ENCODE peak calls at places on chromosomes 16 and 17, in seven cellular contexts. K is K562, D is HCT116, V is H1, W is GM12878, E is SK-N-SH, T is HepG2. Y is an unnamed sample.
A peak's percentile ranks its signal among the peaks of the same experiment; 100 is the strongest.

GRCh38 chr16:84928679-84929420 is 82.5 kb downstream of the ZDHHC7 start:
- DNase-seq in K (peak; percentile 65), D (no peak), V (no peak), W (no peak), E (no peak), T (no peak), Y (no peak)

GRCh38 chr16:33877-34707 is 19.3 kb downstream of the POLR3K start:
- DNase-seq in K (no peak), D (no peak), V (no peak), W (no peak), E (no peak), T (no peak), Y (no peak)

GRCh38 chr16:23434380-23434779 is 18.6 kb downstream of the COG7 start:
- DNase-seq in K (peak; percentile 55), D (peak; percentile 59), V (no peak), W (peak; percentile 40), E (peak; percentile 61), T (peak; percentile 83), Y (peak; percentile 37)

GRCh38 chr17:61416540-61417363 is 17.1 kb downstream of the TBX2 start:
- DNase-seq in K (peak; percentile 90), D (peak; percentile 89), V (peak; percentile 85), W (no peak), E (peak; percentile 99), T (peak; percentile 91), Y (peak; percentile 95)

GRCh38 chr17:33929181-33929724 is 325.8 kb upstream of the CCL2 start:
- DNase-seq in K (no peak), D (no peak), V (peak; percentile 25), W (no peak), E (no peak), T (no peak), Y (no peak)

GRCh38 chr17:43406676-43407645 is 8.2 kb downstream of the ARL4D start:
- DNase-seq in K (no peak), D (no peak), V (no peak), W (no peak), E (no peak), T (no peak), Y (no peak)

GRCh38 chr17:62017912-62018311 is 47.2 kb downstream of the MED13 start:
- DNase-seq in K (no peak), D (no peak), V (no peak), W (no peak), E (no peak), T (no peak), Y (no peak)

GRCh38 chr16:79380990-79381389 is 219.5 kb downstream of the MAF start:
- DNase-seq in K (no peak), D (no peak), V (no peak), W (no peak), E (peak; percentile 54), T (no peak), Y (no peak)

GRCh38 chr17:70120420-70120819 is 45.4 kb downstream of the KCNJ16 start:
- DNase-seq in K (no peak), D (no peak), V (no peak), W (no peak), E (no peak), T (no peak), Y (no peak)

GRCh38 chr17:53032861-53033271 is 789.9 kb upstream of the KIF2B start:
- DNase-seq in K (no peak), D (peak; percentile 4), V (peak; percentile 66), W (no peak), E (peak; percentile 21), T (peak; percentile 71), Y (peak; percentile 9)

GRCh38 chr16:53915452-53916160 is 211.7 kb downstream of the FTO start:
- DNase-seq in K (no peak), D (no peak), V (no peak), W (no peak), E (no peak), T (no peak), Y (no peak)

GRCh38 chr17:50344712-50345380 is 1.1 kb upstream of the XYLT2 start:
- DNase-seq in K (no peak), D (no peak), V (no peak), W (no peak), E (peak; percentile 39), T (no peak), Y (peak; percentile 83)

GRCh38 chr16:19886061-19886792 is 1.6 kb upstream of the GPRC5B start:
- DNase-seq in K (peak; percentile 56), D (peak; percentile 72), V (peak; percentile 68), W (peak; percentile 37), E (peak; percentile 70), T (peak; percentile 76), Y (no peak)

GRCh38 chr16:21156767-21157467 is 1.6 kb upstream of the LDAF1 start:
- DNase-seq in K (peak; percentile 67), D (peak; percentile 78), V (no peak), W (no peak), E (peak; percentile 85), T (peak; percentile 79), Y (peak; percentile 73)

GRCh38 chr17:80005360-80006338 is 30.0 kb downstream of the TBC1D16 start:
- DNase-seq in K (peak; percentile 86), D (peak; percentile 40), V (no peak), W (no peak), E (peak; percentile 96), T (peak; percentile 81), Y (peak; percentile 95)

GRCh38 chr17:4708436-4708835 is 2.0 kb upstream of the ARRB2 start:
- DNase-seq in K (no peak), D (no peak), V (no peak), W (no peak), E (no peak), T (peak; percentile 72), Y (peak; percentile 70)

GRCh38 chr16:87845213-87845612 is 24.1 kb downstream of the SLC7A5 start:
- DNase-seq in K (no peak), D (no peak), V (no peak), W (no peak), E (no peak), T (no peak), Y (no peak)

GRCh38 chr17:70274255-70274654 is 104.9 kb downstream of the KCNJ2 start:
- DNase-seq in K (no peak), D (no peak), V (no peak), W (no peak), E (no peak), T (no peak), Y (no peak)

GRCh38 chr17:73798111-73798748 is 154.0 kb upstream of the SDK2 start:
- DNase-seq in K (no peak), D (no peak), V (no peak), W (no peak), E (no peak), T (peak; percentile 100), Y (no peak)

GRCh38 chr16:15457390-15457789 is 23.0 kb downstream of the BMERB1 start:
- DNase-seq in K (no peak), D (no peak), V (no peak), W (no peak), E (no peak), T (no peak), Y (no peak)

GRCh38 chr17:67434061-67434525 is 57.0 kb downstream of the PITPNC1 start:
- DNase-seq in K (no peak), D (no peak), V (no peak), W (no peak), E (no peak), T (no peak), Y (no peak)

GRCh38 chr17:1362065-1362848 is 37.8 kb downstream of the YWHAE start:
- DNase-seq in K (no peak), D (no peak), V (no peak), W (no peak), E (no peak), T (no peak), Y (no peak)

GRCh38 chr17:21313320-21313719 is 28.8 kb downstream of the MAP2K3 start:
- DNase-seq in K (no peak), D (no peak), V (no peak), W (no peak), E (no peak), T (no peak), Y (no peak)

GRCh38 chr16:30996324-30996999 is 11.5 kb downstream of the HSD3B7 start:
- DNase-seq in K (peak; percentile 74), D (no peak), V (no peak), W (no peak), E (no peak), T (peak; percentile 92), Y (no peak)

GRCh38 chr17:38561416-38562214 is 44.1 kb downstream of the SRCIN1 start:
- DNase-seq in K (no peak), D (no peak), V (no peak), W (no peak), E (no peak), T (no peak), Y (no peak)
- TF ChIP-seq JUND in K (no peak), D (no peak), V (no peak), W (no peak), E (no peak), T (no peak), Y (no peak)

GRCh38 chr17:78879679-78880186 is 23.3 kb downstream of the CEP295NL start:
- DNase-seq in K (peak; percentile 44), D (no peak), V (no peak), W (no peak), E (peak; percentile 76), T (no peak), Y (no peak)
- TF ChIP-seq JUND in K (no peak), D (no peak), V (no peak), W (no peak), E (no peak), T (no peak), Y (no peak)

DNA sequence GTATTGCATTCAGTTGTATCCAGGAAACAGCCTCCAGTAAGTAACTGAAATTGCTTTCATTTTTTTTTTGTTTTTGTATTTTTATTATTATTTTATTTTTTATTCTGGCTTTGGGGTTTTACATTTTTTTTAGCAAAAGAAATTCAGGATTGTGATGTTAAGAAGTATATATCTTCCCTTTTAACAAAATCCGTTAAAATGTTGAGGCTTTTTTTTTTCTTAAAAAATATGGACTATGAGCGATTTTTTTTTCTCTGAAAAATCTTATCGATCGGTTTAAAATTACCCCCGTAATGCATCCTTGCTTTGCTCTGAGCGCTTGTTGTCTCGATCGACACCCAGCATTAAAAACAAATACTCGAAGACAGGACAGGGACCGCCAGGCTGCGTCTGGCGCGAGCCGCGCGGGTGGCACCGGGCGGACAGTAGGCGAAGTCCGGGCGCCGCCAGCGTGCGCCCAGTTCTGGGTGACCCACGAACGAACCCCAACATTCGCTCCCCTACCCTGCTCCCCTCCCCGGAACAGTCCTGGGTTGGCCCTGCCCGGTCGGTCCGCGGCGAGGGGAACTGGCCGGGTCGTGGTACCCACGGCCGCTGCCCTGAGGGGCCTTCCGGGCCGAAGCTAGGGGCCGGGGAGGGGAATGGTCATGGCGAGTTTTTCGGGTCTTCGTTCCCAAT is 482 bp downstream of the BAHCC1 start:
- DNase-seq in K (no peak), D (no peak), V (no peak), W (no peak), E (no peak), T (no peak), Y (no peak)
- TF ChIP-seq JUND in K (no peak), D (no peak), V (no peak), W (no peak), E (no peak), T (no peak), Y (no peak)

DNA sequence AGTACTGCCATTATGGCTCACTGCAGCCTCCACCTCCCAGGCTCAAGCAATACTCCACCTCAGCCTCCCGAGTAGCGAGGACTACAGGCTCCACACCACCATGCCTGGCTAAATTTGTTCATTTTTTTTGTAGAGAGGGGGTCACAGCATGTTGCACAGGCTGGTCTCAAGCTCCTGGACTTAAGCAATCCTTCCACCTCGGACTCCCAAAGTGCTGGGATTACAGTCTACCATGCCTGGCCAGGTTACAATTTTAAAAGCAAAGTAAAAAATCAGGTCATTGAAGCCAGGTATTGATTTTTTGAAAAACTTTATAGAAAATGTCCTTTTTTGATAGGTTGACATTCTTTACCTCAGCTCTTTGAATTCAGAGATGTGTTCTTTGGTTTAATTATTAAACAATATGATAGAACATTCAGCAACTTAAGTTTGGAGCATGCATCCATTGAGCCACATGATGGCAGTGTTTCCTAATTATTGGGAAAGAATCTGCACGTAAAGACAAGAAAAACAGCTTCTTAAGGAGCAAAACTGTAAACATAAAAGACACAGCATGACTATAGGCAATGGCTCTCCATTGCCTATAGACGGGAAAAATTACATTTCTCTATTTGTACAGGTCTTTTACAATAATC is 1.7 kb upstream of the SLC16A11 start:
- DNase-seq in K (no peak), D (peak; percentile 67), V (no peak), W (peak; percentile 53), E (peak; percentile 53), T (peak; percentile 80), Y (peak; percentile 80)
- TF ChIP-seq JUND in K (no peak), D (no peak), V (no peak), W (no peak), E (no peak), T (no peak), Y (no peak)

Y was measured in T47D.